ENCODE peak calls at places on chromosomes 2 and 18, in eight cellular contexts. J is K562, T is A549, N is stomach, U is H54, O is adrenal gland, A is H1, X is body of pancreas. Z is an unnamed sample.

GRCh38 chr18:28657836-28658410 is 481.0 kb upstream of the CDH2 start:
- DNase-seq in J (no peak), T (no peak), N (no peak), U (no peak), O (no peak), A (no peak), X (no peak), Z (no peak)

GRCh38 chr2:185625604-185626003 is 113.0 kb upstream of the FSIP2 start:
- DNase-seq in J (no peak), T (no peak), N (no peak), U (no peak), O (no peak), A (no peak), X (no peak), Z (no peak)

GRCh38 chr2:15893085-15893484 is 47.3 kb upstream of the MYCN start:
- DNase-seq in J (no peak), T (no peak), N (no peak), U (no peak), O (no peak), A (no peak), X (no peak), Z (no peak)

GRCh38 chr18:2536493-2536892 is 34.8 kb downstream of the METTL4 start:
- DNase-seq in J (no peak), T (peak; percentile 47), N (no peak), U (no peak), O (no peak), A (no peak), X (no peak), Z (no peak)

GRCh38 chr2:181120625-181121024 is 140.2 kb downstream of the UBE2E3 start:
- DNase-seq in J (no peak), T (no peak), N (no peak), U (no peak), O (no peak), A (no peak), X (no peak), Z (no peak)

GRCh38 chr2:206062724-206063123 is 23.2 kb downstream of the INO80D start:
- DNase-seq in J (peak; percentile 20), T (no peak), N (no peak), U (no peak), O (no peak), A (no peak), X (no peak), Z (no peak)

GRCh38 chr2:65265090-65266045 is 37.7 kb downstream of the ACTR2 start:
- DNase-seq in J (peak; percentile 83), T (peak; percentile 92), N (no peak), U (no peak), O (peak; percentile 36), A (no peak), X (peak; percentile 20), Z (no peak)

GRCh38 chr2:77479895-77480294 is 42.3 kb downstream of the LRRTM4 start:
- DNase-seq in J (no peak), T (no peak), N (no peak), U (no peak), O (no peak), A (no peak), X (no peak), Z (no peak)

GRCh38 chr2:10948606-10949230 is 37.0 kb downstream of the KCNF1 start:
- DNase-seq in J (no peak), T (no peak), N (no peak), U (no peak), O (no peak), A (no peak), X (no peak), Z (no peak)

GRCh38 chr2:121898483-121898882 is 143.0 kb downstream of the TSN start:
- DNase-seq in J (no peak), T (no peak), N (no peak), U (peak; percentile 39), O (no peak), A (no peak), X (no peak), Z (no peak)

GRCh38 chr2:150191349-150191748 is 296.1 kb downstream of the RND3 start:
- DNase-seq in J (no peak), T (no peak), N (no peak), U (no peak), O (no peak), A (no peak), X (no peak), Z (no peak)

GRCh38 chr2:38634684-38635083 is 31.2 kb upstream of the GALM start:
- DNase-seq in J (peak; percentile 47), T (no peak), N (no peak), U (no peak), O (no peak), A (no peak), X (no peak), Z (no peak)

GRCh38 chr2:101361519-101361918 is 25.8 kb downstream of the CREG2 start:
- DNase-seq in J (no peak), T (no peak), N (no peak), U (no peak), O (no peak), A (no peak), X (no peak), Z (no peak)

DNA sequence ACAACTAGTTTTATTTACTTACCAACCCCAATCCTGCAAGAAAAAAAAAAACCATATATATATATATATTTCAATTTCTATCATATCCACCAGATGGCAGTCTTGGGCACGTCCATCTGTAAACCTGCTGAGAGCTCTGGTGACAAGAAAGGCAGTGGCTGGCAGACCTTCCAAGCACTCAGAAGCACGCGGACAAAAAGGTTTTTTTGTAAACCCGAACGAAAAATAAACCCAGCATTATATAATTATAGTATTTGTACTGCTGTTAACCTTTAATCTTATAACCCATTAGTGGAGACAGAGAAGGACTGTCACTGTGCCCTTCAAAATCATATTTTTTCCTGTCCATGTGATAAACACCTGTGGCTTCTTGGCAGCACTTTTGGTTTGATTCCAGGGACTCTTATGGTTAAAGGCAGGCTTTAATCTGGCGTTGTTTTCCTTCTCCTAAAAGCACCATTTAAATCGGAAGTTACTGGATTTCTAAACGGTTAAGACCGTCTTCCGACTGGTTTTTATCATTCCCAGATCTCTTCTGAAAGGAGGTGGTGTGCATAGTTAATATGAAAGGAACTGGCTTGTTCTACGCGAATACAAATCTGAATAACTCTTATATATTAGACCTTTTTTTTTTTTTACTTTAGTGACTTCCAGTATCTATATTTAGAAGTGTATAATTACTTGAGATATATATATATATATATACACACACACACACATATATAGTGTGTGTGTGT is 31.0 kb upstream of the SLC3A1 start:
- DNase-seq in J (peak; percentile 74), T (peak; percentile 84), N (peak; percentile 76), U (peak; percentile 24), O (peak; percentile 61), A (no peak), X (peak; percentile 89), Z (peak; percentile 72)
- TF ChIP-seq POLR2A in J (no peak), T (no peak), N (no peak), U (no peak), O (no peak), A (no peak), X (peak; percentile 30), Z (no peak)

DNA sequence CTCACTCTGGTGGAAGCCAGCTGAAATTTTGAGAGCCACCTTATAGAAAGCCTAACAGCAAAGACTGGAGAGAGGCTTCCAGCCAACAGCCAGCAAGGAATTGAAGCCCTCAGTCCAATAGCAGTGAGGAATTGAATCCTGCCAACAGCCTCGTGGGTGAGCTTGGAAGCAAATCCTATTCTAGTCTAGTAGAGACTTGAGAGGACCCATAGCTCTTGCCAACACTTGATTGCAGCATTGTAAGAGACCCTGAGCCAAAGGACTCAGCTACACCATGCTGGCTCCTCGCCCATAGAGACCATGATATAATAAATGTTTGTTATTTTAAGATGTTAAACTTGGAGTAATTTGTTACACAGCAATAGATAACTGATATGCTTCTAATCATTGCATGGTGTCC is 403.1 kb upstream of the TNP1 start:
- DNase-seq in J (no peak), T (no peak), N (no peak), U (no peak), O (no peak), A (no peak), X (no peak), Z (peak; percentile 69)
- TF ChIP-seq POLR2A in J (no peak), T (no peak), N (no peak), U (no peak), O (no peak), A (no peak), X (no peak), Z (no peak)

DNA sequence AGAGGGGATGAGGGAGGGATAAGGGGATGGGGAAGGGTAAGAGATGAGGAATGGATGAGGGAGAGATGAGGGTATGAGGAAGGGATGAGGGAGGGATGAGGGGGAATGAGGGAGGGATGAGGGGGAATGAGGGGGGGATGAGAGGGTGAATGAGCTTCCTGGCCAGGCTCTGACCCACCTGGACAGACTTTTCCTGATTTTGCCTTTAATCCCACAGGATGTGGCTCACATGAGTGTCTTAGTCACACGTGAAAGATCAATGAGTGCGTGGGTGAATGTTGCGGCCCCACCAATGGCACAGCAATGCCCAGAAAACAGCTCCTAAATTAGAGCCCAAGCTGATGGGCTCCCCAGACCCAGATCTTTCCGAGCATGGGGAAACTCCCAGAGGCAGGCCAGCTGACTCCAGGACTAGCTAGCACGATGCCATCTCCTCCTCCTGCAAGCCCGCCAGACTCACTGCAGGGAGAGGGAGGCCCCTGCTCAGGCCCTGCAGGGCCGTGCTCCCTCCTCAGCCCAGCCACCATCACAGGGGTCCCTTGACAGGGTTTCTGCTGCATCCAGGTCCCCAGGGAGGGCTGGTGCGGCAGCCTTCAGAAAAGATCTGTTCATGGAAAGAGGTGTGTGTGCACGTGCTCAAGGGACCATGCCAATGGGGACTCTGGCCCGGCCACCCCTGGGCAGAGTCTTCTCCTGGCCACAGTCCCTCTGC is 41.4 kb downstream of the AQP12A start:
- DNase-seq in J (no peak), T (no peak), N (no peak), U (no peak), O (no peak), A (no peak), X (no peak), Z (no peak)
- TF ChIP-seq POLR2A in J (no peak), T (no peak), N (no peak), U (no peak), O (no peak), A (no peak), X (no peak), Z (no peak)

GRCh38 chr2:24820598-24821432 is 27.6 kb downstream of the CENPO start:
- DNase-seq in J (no peak), T (no peak), N (peak; percentile 22), U (no peak), O (no peak), A (peak; percentile 46), X (no peak), Z (peak; percentile 41)

GRCh38 chr2:24819442-24820174 is 26.4 kb downstream of the CENPO start:
- DNase-seq in J (no peak), T (no peak), N (peak; percentile 22), U (no peak), O (no peak), A (peak; percentile 44), X (no peak), Z (peak; percentile 52)

GRCh38 chr2:24821433-24821891 is 28.2 kb downstream of the CENPO start:
- DNase-seq in J (no peak), T (no peak), N (peak; percentile 17), U (no peak), O (no peak), A (peak; percentile 57), X (no peak), Z (peak; percentile 33)

GRCh38 chr2:24818721-24819167 is 25.5 kb downstream of the CENPO start:
- DNase-seq in J (peak; percentile 26), T (no peak), N (no peak), U (no peak), O (peak; percentile 74), A (peak; percentile 39), X (peak; percentile 54), Z (peak; percentile 38)

DNA sequence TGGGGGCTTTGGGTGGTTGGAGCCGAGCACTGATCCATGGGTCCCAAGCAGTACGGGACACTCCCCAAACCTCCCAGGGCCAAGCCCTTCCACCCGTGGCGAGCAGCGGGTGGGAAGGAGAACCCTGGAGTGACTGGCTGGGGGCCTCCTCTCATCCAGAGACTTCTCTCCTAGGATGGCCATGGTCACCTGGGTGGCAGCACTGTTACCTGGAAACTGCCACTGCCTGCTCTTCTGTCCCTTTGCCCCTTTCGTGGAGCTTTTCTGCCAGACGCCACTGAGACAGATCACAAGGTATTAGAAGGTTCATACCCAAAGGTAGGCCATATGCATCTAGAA is 26.9 kb downstream of the CENPO start:
- DNase-seq in J (no peak), T (no peak), N (peak; percentile 5), U (no peak), O (no peak), A (peak; percentile 41), X (no peak), Z (no peak)
- TF ChIP-seq POLR2A in J (no peak), T (no peak), N (no peak), U (no peak), O (no peak), A (no peak), X (no peak), Z (no peak)

Z was measured in sigmoid colon.